ENCODE peak calls at places on chromosomes 5 and 9, in seven cellular contexts. One of them, this sample, is unnamed.

GRCh38 chr5:170534941-170535340 is 31.1 kb downstream of the KCNIP1 start:
- DNase-seq in fibroblast of villous mesenchyme: no peak
- DNase-seq in uterus: no peak
- DNase-seq in neural progenitor cell: no peak
- DNase-seq in tibial artery: peak
- DNase-seq in fibroblast of pulmonary artery: no peak
- DNase-seq in CD8-positive, alpha-beta T cell: no peak
- DNase-seq in this sample: peak

GRCh38 chr9:125996671-125997509 is 249.7 kb downstream of the PBX3 start:
- DNase-seq in fibroblast of villous mesenchyme: no peak
- DNase-seq in uterus: no peak
- DNase-seq in neural progenitor cell: no peak
- DNase-seq in tibial artery: peak
- DNase-seq in fibroblast of pulmonary artery: no peak
- DNase-seq in CD8-positive, alpha-beta T cell: no peak
- DNase-seq in this sample: peak

GRCh38 chr9:91577540-91577939 is 153.9 kb upstream of the NFIL3 start:
- DNase-seq in fibroblast of villous mesenchyme: no peak
- DNase-seq in uterus: no peak
- DNase-seq in neural progenitor cell: peak
- DNase-seq in tibial artery: no peak
- DNase-seq in fibroblast of pulmonary artery: no peak
- DNase-seq in CD8-positive, alpha-beta T cell: no peak
- DNase-seq in this sample: no peak

GRCh38 chr5:149731617-149732400 is 1.7 kb downstream of the PPARGC1B start:
- DNase-seq in fibroblast of villous mesenchyme: peak
- DNase-seq in uterus: peak
- DNase-seq in neural progenitor cell: peak
- DNase-seq in tibial artery: peak
- DNase-seq in fibroblast of pulmonary artery: peak
- DNase-seq in CD8-positive, alpha-beta T cell: peak
- DNase-seq in this sample: peak

GRCh38 chr5:135391123-135391868 is 7.7 kb downstream of the MACROH2A1 start:
- DNase-seq in fibroblast of villous mesenchyme: peak
- DNase-seq in uterus: no peak
- DNase-seq in neural progenitor cell: peak
- DNase-seq in tibial artery: no peak
- DNase-seq in fibroblast of pulmonary artery: peak
- DNase-seq in CD8-positive, alpha-beta T cell: no peak
- DNase-seq in this sample: no peak

GRCh38 chr5:154653418-154653763 is 101.8 kb upstream of the LARP1 start:
- DNase-seq in fibroblast of villous mesenchyme: no peak
- DNase-seq in uterus: no peak
- DNase-seq in neural progenitor cell: no peak
- DNase-seq in tibial artery: no peak
- DNase-seq in fibroblast of pulmonary artery: no peak
- DNase-seq in CD8-positive, alpha-beta T cell: no peak
- DNase-seq in this sample: no peak

GRCh38 chr5:149317281-149318048 is 27.8 kb upstream of the GRPEL2 start:
- DNase-seq in fibroblast of villous mesenchyme: peak
- DNase-seq in uterus: no peak
- DNase-seq in neural progenitor cell: peak
- DNase-seq in tibial artery: no peak
- DNase-seq in fibroblast of pulmonary artery: peak
- DNase-seq in CD8-positive, alpha-beta T cell: no peak
- DNase-seq in this sample: no peak

GRCh38 chr5:32339878-32340277 is 27.1 kb upstream of the MTMR12 start:
- DNase-seq in fibroblast of villous mesenchyme: no peak
- DNase-seq in uterus: no peak
- DNase-seq in neural progenitor cell: no peak
- DNase-seq in tibial artery: no peak
- DNase-seq in fibroblast of pulmonary artery: no peak
- DNase-seq in CD8-positive, alpha-beta T cell: no peak
- DNase-seq in this sample: no peak

GRCh38 chr9:134323741-134324358 is 2.4 kb upstream of the RXRA start:
- DNase-seq in fibroblast of villous mesenchyme: peak
- DNase-seq in uterus: no peak
- DNase-seq in neural progenitor cell: no peak
- DNase-seq in tibial artery: peak
- DNase-seq in fibroblast of pulmonary artery: no peak
- DNase-seq in CD8-positive, alpha-beta T cell: no peak
- DNase-seq in this sample: peak

GRCh38 chr9:7980691-7981289 is 181.2 kb upstream of the DMAC1 start:
- DNase-seq in fibroblast of villous mesenchyme: no peak
- DNase-seq in uterus: no peak
- DNase-seq in neural progenitor cell: no peak
- DNase-seq in tibial artery: no peak
- DNase-seq in fibroblast of pulmonary artery: no peak
- DNase-seq in CD8-positive, alpha-beta T cell: no peak
- DNase-seq in this sample: no peak

GRCh38 chr5:79694652-79695051 is 5.0 kb downstream of the CMYA5 start:
- DNase-seq in fibroblast of villous mesenchyme: no peak
- DNase-seq in uterus: peak
- DNase-seq in neural progenitor cell: no peak
- DNase-seq in tibial artery: no peak
- DNase-seq in fibroblast of pulmonary artery: peak
- DNase-seq in CD8-positive, alpha-beta T cell: no peak
- DNase-seq in this sample: no peak

GRCh38 chr9:117156771-117157535 is 257.9 kb downstream of the ASTN2 start:
- DNase-seq in fibroblast of villous mesenchyme: no peak
- DNase-seq in uterus: no peak
- DNase-seq in neural progenitor cell: no peak
- DNase-seq in tibial artery: no peak
- DNase-seq in fibroblast of pulmonary artery: no peak
- DNase-seq in CD8-positive, alpha-beta T cell: no peak
- DNase-seq in this sample: no peak

GRCh38 chr9:69496803-69497450 is 171.9 kb downstream of the ENTREP1 start:
- DNase-seq in fibroblast of villous mesenchyme: no peak
- DNase-seq in uterus: no peak
- DNase-seq in neural progenitor cell: no peak
- DNase-seq in tibial artery: no peak
- DNase-seq in fibroblast of pulmonary artery: no peak
- DNase-seq in CD8-positive, alpha-beta T cell: no peak
- DNase-seq in this sample: no peak

GRCh38 chr5:8869932-8870331 is 675.9 kb downstream of the SEMA5A start:
- DNase-seq in fibroblast of villous mesenchyme: no peak
- DNase-seq in uterus: no peak
- DNase-seq in neural progenitor cell: no peak
- DNase-seq in tibial artery: no peak
- DNase-seq in fibroblast of pulmonary artery: no peak
- DNase-seq in CD8-positive, alpha-beta T cell: no peak
- DNase-seq in this sample: no peak

GRCh38 chr5:17127743-17128231 is 89.6 kb upstream of the BASP1 start:
- DNase-seq in fibroblast of villous mesenchyme: peak
- DNase-seq in uterus: no peak
- DNase-seq in neural progenitor cell: no peak
- DNase-seq in tibial artery: no peak
- DNase-seq in fibroblast of pulmonary artery: peak
- DNase-seq in CD8-positive, alpha-beta T cell: no peak
- DNase-seq in this sample: no peak

GRCh38 chr5:149857499-149857898 is 87.1 kb downstream of the PDE6A start:
- DNase-seq in fibroblast of villous mesenchyme: peak
- DNase-seq in uterus: peak
- DNase-seq in neural progenitor cell: no peak
- DNase-seq in tibial artery: peak
- DNase-seq in fibroblast of pulmonary artery: peak
- DNase-seq in CD8-positive, alpha-beta T cell: no peak
- DNase-seq in this sample: peak

GRCh38 chr9:6557883-6558282 is 87.6 kb downstream of the GLDC start:
- DNase-seq in fibroblast of villous mesenchyme: no peak
- DNase-seq in uterus: no peak
- DNase-seq in neural progenitor cell: peak
- DNase-seq in tibial artery: no peak
- DNase-seq in fibroblast of pulmonary artery: peak
- DNase-seq in CD8-positive, alpha-beta T cell: no peak
- DNase-seq in this sample: no peak

GRCh38 chr5:95283022-95283615 is 1.8 kb downstream of the MCTP1 start:
- DNase-seq in fibroblast of villous mesenchyme: no peak
- DNase-seq in uterus: no peak
- DNase-seq in neural progenitor cell: peak
- DNase-seq in tibial artery: no peak
- DNase-seq in fibroblast of pulmonary artery: no peak
- DNase-seq in CD8-positive, alpha-beta T cell: no peak
- DNase-seq in this sample: no peak

GRCh38 chr5:95284512-95285405 is at the start of gene MCTP1:
- DNase-seq in fibroblast of villous mesenchyme: peak
- DNase-seq in uterus: no peak
- DNase-seq in neural progenitor cell: peak
- DNase-seq in tibial artery: no peak
- DNase-seq in fibroblast of pulmonary artery: no peak
- DNase-seq in CD8-positive, alpha-beta T cell: no peak
- DNase-seq in this sample: peak

GRCh38 chr5:95281211-95281610 is 3.7 kb downstream of the MCTP1 start:
- DNase-seq in fibroblast of villous mesenchyme: no peak
- DNase-seq in uterus: no peak
- DNase-seq in neural progenitor cell: peak
- DNase-seq in tibial artery: no peak
- DNase-seq in fibroblast of pulmonary artery: no peak
- DNase-seq in CD8-positive, alpha-beta T cell: no peak
- DNase-seq in this sample: no peak

GRCh38 chr5:95285406-95285761 is 490 bp upstream of the MCTP1 start:
- DNase-seq in fibroblast of villous mesenchyme: peak
- DNase-seq in uterus: no peak
- DNase-seq in neural progenitor cell: peak
- DNase-seq in tibial artery: no peak
- DNase-seq in fibroblast of pulmonary artery: no peak
- DNase-seq in CD8-positive, alpha-beta T cell: no peak
- DNase-seq in this sample: no peak

DNA sequence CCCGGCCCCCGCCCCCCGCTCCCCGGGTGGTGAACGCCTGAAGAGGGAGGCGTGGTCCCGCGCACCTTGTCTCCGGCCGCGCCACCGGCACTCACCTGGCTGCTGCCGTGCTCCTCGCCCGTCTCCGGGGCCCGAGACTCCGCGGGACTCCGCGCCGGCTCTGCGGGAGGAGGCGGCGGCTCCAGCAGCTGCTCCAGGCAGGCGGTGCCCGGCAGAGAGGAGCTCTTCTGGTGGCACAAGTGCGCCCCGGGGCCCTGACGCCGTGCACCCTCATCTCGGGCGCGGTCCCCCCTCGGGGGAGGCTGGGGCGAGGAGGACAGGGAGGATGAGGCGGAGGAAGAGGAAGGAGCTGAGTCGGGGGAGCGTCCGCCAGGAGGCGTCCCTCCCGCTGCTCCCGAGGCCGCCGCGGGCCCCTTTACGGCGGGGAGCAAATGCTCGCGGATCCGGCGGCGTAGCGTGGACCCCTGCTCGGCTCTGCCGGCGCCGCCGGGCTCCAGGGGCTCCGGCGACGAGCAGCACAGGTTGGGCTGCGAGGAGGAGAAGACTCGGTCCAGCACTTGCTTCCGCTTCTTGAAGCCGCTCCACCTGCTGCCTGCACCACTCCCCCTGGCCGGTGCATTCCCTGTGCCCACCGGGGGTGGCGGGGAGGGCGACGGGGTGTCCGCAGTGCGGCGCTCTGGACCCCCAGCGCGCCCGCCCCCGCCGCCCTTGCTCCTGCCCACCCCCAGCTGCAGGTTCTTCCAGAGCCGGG is 958 bp downstream of the MCTP1 start:
- DNase-seq in fibroblast of villous mesenchyme: no peak
- DNase-seq in uterus: no peak
- DNase-seq in neural progenitor cell: peak
- DNase-seq in tibial artery: no peak
- DNase-seq in fibroblast of pulmonary artery: no peak
- DNase-seq in CD8-positive, alpha-beta T cell: no peak
- DNase-seq in this sample: peak
- H3K4me3 ChIP-seq in fibroblast of villous mesenchyme: peak
- H3K4me3 ChIP-seq in uterus: peak
- H3K4me3 ChIP-seq in neural progenitor cell: peak
- H3K4me3 ChIP-seq in tibial artery: peak
- H3K4me3 ChIP-seq in fibroblast of pulmonary artery: peak
- H3K4me3 ChIP-seq in CD8-positive, alpha-beta T cell: peak
- H3K4me3 ChIP-seq in this sample: peak

GRCh38 chr5:172658869-172659513 is 17.9 kb downstream of the NEURL1B start:
- DNase-seq in fibroblast of villous mesenchyme: peak
- DNase-seq in uterus: peak
- DNase-seq in neural progenitor cell: no peak
- DNase-seq in tibial artery: peak
- DNase-seq in fibroblast of pulmonary artery: no peak
- DNase-seq in CD8-positive, alpha-beta T cell: no peak
- DNase-seq in this sample: no peak

GRCh38 chr5:172659570-172659908 is 18.5 kb downstream of the NEURL1B start:
- DNase-seq in fibroblast of villous mesenchyme: no peak
- DNase-seq in uterus: no peak
- DNase-seq in neural progenitor cell: no peak
- DNase-seq in tibial artery: no peak
- DNase-seq in fibroblast of pulmonary artery: no peak
- DNase-seq in CD8-positive, alpha-beta T cell: no peak
- DNase-seq in this sample: no peak

GRCh38 chr5:172661536-172661935 is 20.5 kb downstream of the NEURL1B start:
- DNase-seq in fibroblast of villous mesenchyme: no peak
- DNase-seq in uterus: no peak
- DNase-seq in neural progenitor cell: no peak
- DNase-seq in tibial artery: peak
- DNase-seq in fibroblast of pulmonary artery: no peak
- DNase-seq in CD8-positive, alpha-beta T cell: no peak
- DNase-seq in this sample: no peak

GRCh38 chr5:172660974-172661373 is 19.9 kb downstream of the NEURL1B start:
- DNase-seq in fibroblast of villous mesenchyme: no peak
- DNase-seq in uterus: no peak
- DNase-seq in neural progenitor cell: no peak
- DNase-seq in tibial artery: no peak
- DNase-seq in fibroblast of pulmonary artery: no peak
- DNase-seq in CD8-positive, alpha-beta T cell: no peak
- DNase-seq in this sample: no peak

GRCh38 chr5:172659909-172660628 is 19.0 kb downstream of the NEURL1B start:
- DNase-seq in fibroblast of villous mesenchyme: peak
- DNase-seq in uterus: peak
- DNase-seq in neural progenitor cell: peak
- DNase-seq in tibial artery: peak
- DNase-seq in fibroblast of pulmonary artery: peak
- DNase-seq in CD8-positive, alpha-beta T cell: no peak
- DNase-seq in this sample: peak
- H3K4me3 ChIP-seq in fibroblast of villous mesenchyme: no peak
- H3K4me3 ChIP-seq in uterus: no peak
- H3K4me3 ChIP-seq in neural progenitor cell: no peak
- H3K4me3 ChIP-seq in tibial artery: no peak
- H3K4me3 ChIP-seq in fibroblast of pulmonary artery: no peak
- H3K4me3 ChIP-seq in CD8-positive, alpha-beta T cell: no peak
- H3K4me3 ChIP-seq in this sample: no peak

GRCh38 chr9:130992059-130993032 is 16.6 kb upstream of the LAMC3 start:
- DNase-seq in fibroblast of villous mesenchyme: no peak
- DNase-seq in uterus: no peak
- DNase-seq in neural progenitor cell: no peak
- DNase-seq in tibial artery: no peak
- DNase-seq in fibroblast of pulmonary artery: no peak
- DNase-seq in CD8-positive, alpha-beta T cell: no peak
- DNase-seq in this sample: no peak
- H3K4me3 ChIP-seq in fibroblast of villous mesenchyme: no peak
- H3K4me3 ChIP-seq in uterus: no peak
- H3K4me3 ChIP-seq in neural progenitor cell: no peak
- H3K4me3 ChIP-seq in tibial artery: no peak
- H3K4me3 ChIP-seq in fibroblast of pulmonary artery: no peak
- H3K4me3 ChIP-seq in CD8-positive, alpha-beta T cell: no peak
- H3K4me3 ChIP-seq in this sample: no peak

DNA sequence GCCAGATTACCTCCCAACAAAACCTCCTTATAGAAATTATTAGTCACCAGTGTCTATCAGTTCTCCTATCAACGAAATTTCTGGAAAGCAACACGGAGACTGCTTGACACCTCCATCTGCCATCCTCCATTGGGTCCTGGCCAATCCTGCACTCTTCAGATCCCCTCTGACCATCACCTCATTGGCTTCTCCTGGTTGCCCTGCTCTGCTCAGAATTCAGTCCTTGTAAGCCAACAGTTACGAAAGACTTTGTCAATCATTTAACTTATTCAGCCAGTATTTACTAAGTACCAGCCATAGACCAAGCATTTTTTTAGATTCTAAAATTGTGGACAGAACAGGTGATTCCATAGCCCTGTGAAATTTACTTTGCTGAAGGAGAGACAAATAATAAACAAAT is 228.5 kb downstream of the MARCHF11 start:
- DNase-seq in fibroblast of villous mesenchyme: no peak
- DNase-seq in uterus: no peak
- DNase-seq in neural progenitor cell: no peak
- DNase-seq in tibial artery: no peak
- DNase-seq in fibroblast of pulmonary artery: no peak
- DNase-seq in CD8-positive, alpha-beta T cell: no peak
- DNase-seq in this sample: no peak
- H3K4me3 ChIP-seq in fibroblast of villous mesenchyme: no peak
- H3K4me3 ChIP-seq in uterus: no peak
- H3K4me3 ChIP-seq in neural progenitor cell: no peak
- H3K4me3 ChIP-seq in tibial artery: no peak
- H3K4me3 ChIP-seq in fibroblast of pulmonary artery: no peak
- H3K4me3 ChIP-seq in CD8-positive, alpha-beta T cell: no peak
- H3K4me3 ChIP-seq in this sample: no peak

This sample was measured in kidney.